ENCODE peak calls at places on chromosomes 11 and 22, in five cellular contexts. D is endothelial cell of umbilical vein, R is neural progenitor cell, S is GM23338, O is A549. Y is an unnamed sample. For H3K4me1, the result is how much of the 10 kb centered on the place peaks cover.

GRCh38 chr22:41934284-41935014 is 7.8 kb upstream of the TNFRSF13C start:
- DNase-seq in D (no peak), R (no peak), S (no peak), O (no peak), Y (peak)

GRCh38 chr11:96474263-96474662 is 84.5 kb downstream of the JRKL start:
- DNase-seq in D (no peak), R (no peak), S (no peak), O (no peak), Y (no peak)

GRCh38 chr11:31797227-31798056 is 13.7 kb downstream of the PAX6 start:
- DNase-seq in D (no peak), R (peak), S (no peak), O (no peak), Y (no peak)

GRCh38 chr11:38019072-38019775 is 1421.2 kb upstream of the RAG2 start:
- DNase-seq in D (no peak), R (peak), S (peak), O (peak), Y (no peak)

GRCh38 chr11:11816511-11817319 is 25.1 kb upstream of the USP47 start:
- DNase-seq in D (peak), R (no peak), S (no peak), O (no peak), Y (no peak)

GRCh38 chr11:36492724-36493304 is 17.3 kb downstream of the TRAF6 start:
- DNase-seq in D (peak), R (peak), S (peak), O (peak), Y (peak)

GRCh38 chr11:28086569-28086968 is 21.4 kb downstream of the KIF18A start:
- DNase-seq in D (peak), R (no peak), S (no peak), O (no peak), Y (no peak)

GRCh38 chr11:61054927-61055562 is 47.2 kb upstream of the CD5 start:
- DNase-seq in D (no peak), R (no peak), S (no peak), O (no peak), Y (no peak)

GRCh38 chr11:114195981-114196731 is 100.0 kb upstream of the NNMT start:
- DNase-seq in D (no peak), R (no peak), S (no peak), O (no peak), Y (peak)

GRCh38 chr11:122773781-122774266 is 64.5 kb upstream of the CRTAM start:
- DNase-seq in D (peak), R (no peak), S (no peak), O (no peak), Y (no peak)

GRCh38 chr11:61021661-61022212 is 50.3 kb downstream of the CD6 start:
- DNase-seq in D (no peak), R (peak), S (peak), O (no peak), Y (peak)

GRCh38 chr11:130087294-130087926 is 17.7 kb downstream of the APLP2 start:
- DNase-seq in D (no peak), R (no peak), S (no peak), O (no peak), Y (no peak)

GRCh38 chr11:27040302-27041115 is at the start of gene BBOX1:
- DNase-seq in D (no peak), R (no peak), S (peak), O (no peak), Y (peak)

GRCh38 chr11:25423436-25424184 is 908.3 kb upstream of the ANO3 start:
- DNase-seq in D (no peak), R (no peak), S (peak), O (no peak), Y (no peak)

GRCh38 chr22:28139993-28140392 is 220.9 kb upstream of the PITPNB start:
- DNase-seq in D (peak), R (no peak), S (no peak), O (no peak), Y (no peak)

GRCh38 chr11:12249590-12250260 is 127.6 kb upstream of the PARVA start:
- DNase-seq in D (peak), R (no peak), S (no peak), O (no peak), Y (no peak)

GRCh38 chr11:59429924-59430516 is 3.8 kb upstream of the OR5A2 start:
- DNase-seq in D (peak), R (peak), S (peak), O (peak), Y (peak)

GRCh38 chr11:69013009-69013951 is at the start of gene MRGPRF:
- DNase-seq in D (no peak), R (peak), S (peak), O (peak), Y (no peak)
- H3K4me1 ChIP-seq in D (under half), R (under half), S (under half), O (under half), Y (under half)

GRCh38 chr11:116691779-116692178 is 81.0 kb downstream of the BUD13 start:
- DNase-seq in D (peak), R (peak), S (peak), O (no peak), Y (peak)
- H3K4me2 ChIP-seq in D (no peak), R (no peak), S (no peak), O (peak), Y (no peak)

DNA sequence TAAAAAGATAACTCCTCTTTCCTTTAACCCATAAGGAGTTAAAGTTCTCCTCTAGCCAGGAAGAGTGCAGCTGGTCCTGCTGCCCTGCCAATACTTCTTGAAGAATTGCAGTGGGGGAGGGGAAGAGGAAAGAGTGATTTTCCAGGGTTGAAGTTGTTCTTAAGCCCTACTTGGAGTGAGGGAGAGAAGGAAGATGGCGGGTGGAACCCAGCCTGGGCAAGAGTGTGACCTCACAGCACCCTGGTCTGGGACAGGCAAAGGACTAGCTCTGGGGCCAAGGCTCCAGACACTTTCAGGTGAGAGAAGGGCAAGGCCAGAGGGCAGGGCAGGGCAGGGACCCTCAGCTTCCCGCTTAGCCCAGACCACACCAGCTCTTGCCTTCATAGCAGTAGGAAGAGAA is 6.6 kb downstream of the TNKS1BP1 start:
- DNase-seq in D (peak), R (no peak), S (no peak), O (no peak), Y (no peak)
- H3K4me1 ChIP-seq in D (under half), R (under half), S (under half), O (under half), Y (under half)

GRCh38 chr22:35727436-35727835 is 9.8 kb downstream of the APOL5 start:
- DNase-seq in D (no peak), R (no peak), S (no peak), O (no peak), Y (no peak)

GRCh38 chr22:35726933-35727332 is 9.3 kb downstream of the APOL5 start:
- DNase-seq in D (no peak), R (no peak), S (no peak), O (no peak), Y (peak)

GRCh38 chr22:35728639-35729308 is 11.1 kb downstream of the APOL5 start:
- DNase-seq in D (no peak), R (no peak), S (no peak), O (no peak), Y (peak)

GRCh38 chr22:35725521-35725920 is 7.8 kb downstream of the APOL5 start:
- DNase-seq in D (no peak), R (no peak), S (no peak), O (no peak), Y (no peak)

GRCh38 chr22:35726398-35726797 is 8.7 kb downstream of the APOL5 start:
- DNase-seq in D (no peak), R (no peak), S (no peak), O (no peak), Y (peak)
- H3K4me2 ChIP-seq in D (no peak), R (no peak), S (no peak), O (no peak), Y (peak)

DNA sequence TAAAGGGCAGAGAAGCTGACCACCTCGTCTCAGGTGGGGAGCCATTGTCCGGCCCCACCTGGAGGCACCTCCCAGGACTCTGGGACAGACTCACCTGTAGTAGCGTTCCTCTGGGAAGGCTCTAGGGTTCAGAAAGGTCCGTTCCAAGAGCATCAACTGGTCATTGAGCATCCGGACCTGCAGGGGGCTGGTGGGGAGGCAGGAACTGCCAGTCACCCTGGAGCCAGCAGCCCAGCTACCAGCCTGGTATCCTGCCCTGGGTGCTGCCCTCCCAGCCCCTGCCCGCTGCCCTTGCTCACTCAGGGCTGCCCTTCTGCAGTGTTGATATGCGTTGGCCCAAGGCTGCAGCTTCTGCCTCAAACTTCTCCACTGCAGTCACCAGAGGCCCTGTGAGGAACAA is 4.7 kb downstream of the SAC3D1 start:
- DNase-seq in D (no peak), R (no peak), S (peak), O (no peak), Y (no peak)
- H3K4me1 ChIP-seq in D (under half), R (under half), S (under half), O (under half), Y (under half)

DNA sequence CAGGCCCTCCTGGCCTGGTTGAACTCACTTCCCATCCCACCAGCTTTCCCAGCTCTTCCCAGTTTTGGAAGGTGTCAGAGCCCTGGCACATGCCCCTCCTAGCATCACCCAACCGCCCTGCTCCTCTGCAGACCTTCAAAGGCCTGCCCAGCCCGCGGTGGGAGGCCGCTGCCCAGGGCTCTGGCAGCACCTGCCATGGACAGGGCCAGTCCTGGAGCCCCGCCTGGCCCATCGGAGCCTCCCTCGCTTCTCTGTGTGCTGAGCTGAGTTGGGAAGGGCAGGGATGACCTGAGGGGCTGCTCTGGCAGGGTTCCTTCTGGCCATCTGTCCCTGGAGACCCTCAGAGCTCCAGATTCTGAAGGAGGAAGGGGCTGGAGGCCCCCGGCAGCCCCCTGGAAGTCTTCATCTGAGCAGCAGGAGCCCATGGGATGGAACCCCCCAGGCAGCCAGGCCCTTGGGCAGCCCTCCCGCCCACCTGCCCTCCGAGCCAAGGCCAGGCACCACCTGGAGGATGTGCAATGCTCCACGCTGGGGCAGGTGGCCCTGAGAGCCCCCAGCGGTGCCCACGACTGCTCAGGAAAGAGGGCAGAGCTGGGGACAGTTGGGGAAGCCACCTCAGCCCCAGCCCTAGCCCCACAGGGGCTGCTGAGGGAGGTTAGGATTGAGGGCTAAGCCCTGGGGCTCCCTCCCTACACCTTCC is 3.6 kb downstream of the LSP1 start:
- DNase-seq in D (no peak), R (no peak), S (no peak), O (no peak), Y (no peak)
- H3K4me2 ChIP-seq in D (no peak), R (no peak), S (no peak), O (no peak), Y (no peak)

GRCh38 chr11:93537767-93538261 is 5.4 kb downstream of the SMCO4 start:
- DNase-seq in D (no peak), R (no peak), S (no peak), O (no peak), Y (no peak)
- H3K4me1 ChIP-seq in D (under half), R (under half), S (under half), O (under half), Y (under half)

GRCh38 chr11:117202386-117203068 is 3.4 kb downstream of the TAGLN start:
- DNase-seq in D (no peak), R (no peak), S (no peak), O (no peak), Y (no peak)
- H3K4me2 ChIP-seq in D (no peak), R (no peak), S (no peak), O (no peak), Y (no peak)

Y was measured in OCI-LY7.